ENCODE peak calls at places on chromosomes 3 and 15, in five cellular contexts. T is GM20000, N is cardiac fibroblast, G is stomach, M is AG10803. B is an unnamed sample.

GRCh38 chr3:97872209-97873042 is 50.6 kb downstream of the CRYBG3 start:
- DNase-seq in G (no peak), T (no peak), M (peak), N (peak), B (peak)

GRCh38 chr3:195056506-195056905 is 214.5 kb downstream of the XXYLT1 start:
- DNase-seq in T (no peak), M (no peak), G (no peak), N (no peak), B (no peak)

GRCh38 chr3:13885704-13886010 is 5.8 kb upstream of the WNT7A start:
- DNase-seq in T (no peak), G (no peak), N (no peak), M (no peak), B (no peak)

GRCh38 chr3:124811441-124811840 is 75.7 kb downstream of the ITGB5 start:
- DNase-seq in T (no peak), M (peak), N (peak), G (no peak), B (no peak)

GRCh38 chr3:51941447-51941797 is 282 bp downstream of the RRP9 start:
- DNase-seq in M (no peak), G (no peak), N (no peak), T (no peak), B (no peak)

GRCh38 chr15:84981711-84982300 is at the start of gene PDE8A:
- DNase-seq in N (peak), G (peak), M (peak), T (peak), B (peak)

GRCh38 chr3:110248666-110249065 is 823.0 kb upstream of the NECTIN3 start:
- DNase-seq in M (peak), T (no peak), N (no peak), G (no peak), B (no peak)

GRCh38 chr15:96170616-96171270 is 159.8 kb upstream of the NR2F2 start:
- DNase-seq in G (peak), M (no peak), N (no peak), T (no peak), B (no peak)

GRCh38 chr3:48157950-48158376 is 30.3 kb downstream of the CDC25A start:
- DNase-seq in N (peak), M (peak), T (peak), G (peak), B (peak)

GRCh38 chr3:144763878-144764454 is 792.3 kb downstream of the DIPK2A start:
- DNase-seq in T (no peak), N (no peak), M (no peak), G (no peak), B (no peak)

GRCh38 chr3:159378391-159378790 is 576.5 kb downstream of the MFSD1 start:
- DNase-seq in M (peak), G (no peak), T (no peak), N (no peak), B (no peak)

GRCh38 chr3:115099115-115099884 is 47.8 kb downstream of the ZBTB20 start:
- DNase-seq in T (no peak), G (no peak), N (no peak), M (no peak), B (no peak)

GRCh38 chr3:61669676-61670299 is 108.4 kb downstream of the PTPRG start:
- DNase-seq in N (no peak), T (no peak), M (no peak), G (no peak), B (no peak)

GRCh38 chr15:92165001-92165346 is 228.7 kb upstream of the ST8SIA2 start:
- DNase-seq in N (no peak), M (no peak), G (no peak), T (no peak), B (no peak)

GRCh38 chr3:98900265-98901031 is 1.0 kb downstream of the DCBLD2 start:
- DNase-seq in N (no peak), G (no peak), T (no peak), M (no peak), B (no peak)

GRCh38 chr3:176663819-176664218 is 533.5 kb downstream of the TBL1XR1 start:
- DNase-seq in G (no peak), M (peak), N (peak), T (no peak), B (no peak)

GRCh38 chr15:66882251-66883020 is 180.4 kb downstream of the SMAD6 start:
- DNase-seq in G (no peak), N (peak), T (no peak), M (peak), B (no peak)

GRCh38 chr3:12764171-12764776 is 5.2 kb upstream of the TMEM40 start:
- DNase-seq in N (no peak), M (no peak), G (no peak), T (no peak), B (no peak)

GRCh38 chr15:76987896-76988860 is 6.7 kb upstream of the PSTPIP1 start:
- DNase-seq in N (peak), G (no peak), T (peak), M (no peak), B (peak)

GRCh38 chr3:107063351-107063750 is 313.9 kb upstream of the CCDC54 start:
- DNase-seq in T (no peak), G (no peak), N (peak), M (no peak), B (no peak)

GRCh38 chr3:177547953-177548352 is 350.7 kb upstream of the TBL1XR1 start:
- DNase-seq in N (no peak), M (no peak), T (no peak), G (no peak), B (no peak)

DNA sequence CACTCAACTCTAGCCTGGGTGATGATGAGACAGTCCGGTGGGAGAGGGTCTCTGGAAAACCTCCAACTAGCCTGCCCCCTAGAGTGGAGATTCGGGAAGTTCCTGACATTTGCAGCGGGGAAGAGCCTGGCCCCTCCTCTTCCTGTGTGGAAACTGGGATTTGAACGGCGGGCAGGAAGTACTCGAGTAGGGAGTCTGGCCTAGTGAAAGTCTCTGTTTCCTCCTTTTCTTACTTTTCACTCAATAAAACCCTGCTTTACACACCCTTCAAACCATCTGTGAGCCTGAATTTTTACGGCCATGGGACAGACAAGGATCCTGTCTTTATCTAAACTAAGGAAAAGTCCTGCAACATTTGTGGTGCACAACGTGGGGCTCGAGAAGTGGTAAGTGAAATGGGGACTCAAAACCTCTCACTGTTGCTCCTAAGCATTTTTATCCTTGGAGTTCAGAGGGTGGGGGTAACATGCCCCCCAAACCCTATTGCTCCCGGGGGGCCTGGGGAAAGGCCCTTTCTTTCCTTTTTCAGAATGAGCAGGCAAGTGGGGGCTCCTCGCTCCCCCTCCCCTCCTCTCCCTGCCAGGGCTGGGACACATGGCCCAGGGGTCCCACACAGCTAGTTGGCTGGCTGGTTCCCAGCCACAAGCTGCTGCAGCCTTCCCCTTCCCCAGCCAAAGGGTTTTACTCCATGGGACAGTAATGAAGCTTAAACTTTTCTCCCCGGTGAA is 224.7 kb upstream of the GBE1 start:
- DNase-seq in T (no peak), M (no peak), G (no peak), N (no peak), B (no peak)
- TF ChIP-seq CTCF in T (no peak), M (no peak), G (no peak), N (no peak), B (no peak)

DNA sequence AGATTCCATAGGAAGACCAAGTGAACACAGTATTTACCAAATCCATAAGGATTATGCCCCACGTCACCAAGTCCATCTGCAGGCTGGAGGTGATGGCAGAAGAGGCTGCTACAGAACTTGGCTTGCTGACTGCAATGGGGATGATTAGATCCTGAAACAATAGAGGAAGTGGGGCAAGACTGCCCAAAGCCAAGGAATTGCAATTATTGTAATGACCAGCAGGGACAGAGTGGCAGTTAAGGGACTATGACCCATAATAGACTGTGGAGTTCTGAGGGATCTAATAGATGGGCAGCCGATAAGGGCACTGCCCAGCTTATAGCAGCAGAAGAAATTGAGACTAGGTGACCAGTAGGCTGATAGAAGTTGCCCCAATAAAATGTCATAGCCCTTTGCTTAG is 108.4 kb downstream of the MINAR1 start:
- DNase-seq in G (no peak), M (no peak), T (no peak), N (no peak), B (no peak)
- TF ChIP-seq CTCF in G (no peak), M (no peak), T (no peak), N (no peak), B (no peak)

DNA sequence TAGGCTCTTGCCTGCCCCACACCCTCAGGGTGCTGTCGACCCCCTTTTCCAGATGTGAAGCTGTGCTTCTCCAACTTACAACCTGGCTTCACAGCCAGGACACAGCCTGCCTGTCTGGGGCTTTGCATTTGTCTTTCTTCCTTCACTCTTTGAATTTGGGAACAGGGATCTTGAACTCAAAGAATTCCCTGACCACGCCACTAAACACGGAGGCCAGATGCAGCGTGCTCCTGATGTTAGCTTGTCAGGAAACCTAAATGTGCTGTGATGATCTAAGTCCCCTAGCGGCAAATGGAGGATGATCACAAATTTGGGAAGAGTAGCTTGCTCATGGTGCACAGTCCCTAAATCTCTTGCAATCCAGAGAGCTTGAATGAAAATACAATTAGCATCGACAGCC is 244.8 kb upstream of the RGMA start:
- DNase-seq in G (no peak), N (no peak), M (no peak), T (no peak), B (no peak)
- TF ChIP-seq CTCF in G (no peak), N (no peak), M (no peak), T (no peak), B (no peak)

GRCh38 chr15:59185725-59186124 is 20.9 kb upstream of the LDHAL6B start:
- DNase-seq in M (no peak), N (no peak), T (no peak), G (no peak), B (no peak)
- TF ChIP-seq CTCF in M (no peak), N (no peak), T (no peak), G (no peak), B (no peak)

GRCh38 chr3:46998852-46999515 is 19.5 kb downstream of the NBEAL2 start:
- DNase-seq in T (no peak), N (no peak), M (no peak), G (no peak), B (no peak)
- TF ChIP-seq CTCF in T (no peak), N (no peak), M (no peak), G (no peak), B (peak)

GRCh38 chr15:58770519-58770856 is 614 bp upstream of the MINDY2 start:
- DNase-seq in N (peak), G (no peak), T (peak), M (peak), B (peak)
- TF ChIP-seq CTCF in N (peak), G (peak), T (no peak), M (peak), B (no peak)

GRCh38 chr3:84943379-84943778 is 15.4 kb upstream of the CADM2 start:
- DNase-seq in T (no peak), N (no peak), M (no peak), G (no peak), B (no peak)
- TF ChIP-seq CTCF in T (no peak), N (no peak), M (no peak), G (no peak), B (no peak)

GRCh38 chr3:150278843-150279341 is 129.2 kb upstream of the TSC22D2 start:
- DNase-seq in G (no peak), T (no peak), M (no peak), N (no peak), B (no peak)
- TF ChIP-seq CTCF in G (no peak), T (no peak), M (no peak), N (no peak), B (no peak)

DNA sequence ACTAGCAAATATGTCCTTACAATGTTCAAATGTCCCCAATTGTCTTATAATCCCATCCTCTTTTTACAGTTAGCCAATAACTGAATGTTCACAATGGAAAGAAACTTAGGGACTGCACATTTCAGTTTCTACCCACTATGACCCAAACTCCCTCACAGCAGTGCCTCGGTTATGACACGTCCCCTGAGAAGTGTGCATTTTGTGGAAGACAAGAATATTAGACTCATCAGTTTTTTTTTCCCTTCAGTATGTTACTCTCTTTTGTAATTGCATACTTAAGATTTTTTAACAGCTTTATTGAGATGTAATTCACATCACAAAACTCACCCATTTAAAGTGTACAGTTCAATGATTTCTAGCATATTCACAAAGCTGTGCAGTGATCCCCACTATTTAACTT is 64.8 kb downstream of the IGF2BP2 start:
- DNase-seq in M (peak), G (no peak), N (no peak), T (no peak), B (no peak)
- TF ChIP-seq CTCF in M (no peak), G (no peak), N (no peak), T (no peak), B (no peak)